ENCODE peak calls at places on chromosome 18, in six cellular contexts. One of them, this sample, is unnamed. For H3K27me3 and H3K4me1, the result is how much of the 10 kb centered on the place peaks cover.

GRCh38 chr18:62865498-62865897 is 150.2 kb downstream of the PHLPP1 start:
- DNase-seq in stomach: no peak
- DNase-seq in tibial artery: no peak
- DNase-seq in suprapubic skin: no peak
- DNase-seq in heart left ventricle: no peak
- DNase-seq in body of pancreas: no peak
- DNase-seq in this sample: no peak

GRCh38 chr18:39611381-39612090 is 2045.9 kb upstream of the CELF4 start:
- DNase-seq in stomach: no peak
- DNase-seq in tibial artery: no peak
- DNase-seq in suprapubic skin: no peak
- DNase-seq in heart left ventricle: no peak
- DNase-seq in body of pancreas: no peak
- DNase-seq in this sample: no peak

GRCh38 chr18:7230646-7231349 is at the start of gene LRRC30:
- DNase-seq in stomach: no peak
- DNase-seq in tibial artery: no peak
- DNase-seq in suprapubic skin: no peak
- DNase-seq in heart left ventricle: no peak
- DNase-seq in body of pancreas: no peak
- DNase-seq in this sample: no peak

GRCh38 chr18:29163596-29163995 is 986.7 kb upstream of the CDH2 start:
- DNase-seq in stomach: no peak
- DNase-seq in tibial artery: no peak
- DNase-seq in suprapubic skin: no peak
- DNase-seq in heart left ventricle: no peak
- DNase-seq in body of pancreas: no peak
- DNase-seq in this sample: no peak

GRCh38 chr18:22847392-22847791 is 85.7 kb upstream of the RBBP8 start:
- DNase-seq in stomach: no peak
- DNase-seq in tibial artery: no peak
- DNase-seq in suprapubic skin: no peak
- DNase-seq in heart left ventricle: no peak
- DNase-seq in body of pancreas: no peak
- DNase-seq in this sample: no peak

GRCh38 chr18:37935086-37935485 is 369.5 kb upstream of the CELF4 start:
- DNase-seq in stomach: no peak
- DNase-seq in tibial artery: no peak
- DNase-seq in suprapubic skin: no peak
- DNase-seq in heart left ventricle: no peak
- DNase-seq in body of pancreas: no peak
- DNase-seq in this sample: no peak

GRCh38 chr18:29083545-29083944 is 906.6 kb upstream of the CDH2 start:
- DNase-seq in stomach: no peak
- DNase-seq in tibial artery: peak
- DNase-seq in suprapubic skin: no peak
- DNase-seq in heart left ventricle: no peak
- DNase-seq in body of pancreas: no peak
- DNase-seq in this sample: no peak

GRCh38 chr18:26386002-26386401 is 159.8 kb downstream of the TAF4B start:
- DNase-seq in stomach: no peak
- DNase-seq in tibial artery: no peak
- DNase-seq in suprapubic skin: no peak
- DNase-seq in heart left ventricle: no peak
- DNase-seq in body of pancreas: peak
- DNase-seq in this sample: no peak

GRCh38 chr18:22800551-22800951 is 132.6 kb upstream of the RBBP8 start:
- DNase-seq in stomach: no peak
- DNase-seq in tibial artery: peak
- DNase-seq in suprapubic skin: peak
- DNase-seq in heart left ventricle: no peak
- DNase-seq in body of pancreas: no peak
- DNase-seq in this sample: no peak

GRCh38 chr18:63472380-63472779 is 4.4 kb upstream of the SERPINB5 start:
- DNase-seq in stomach: no peak
- DNase-seq in tibial artery: no peak
- DNase-seq in suprapubic skin: no peak
- DNase-seq in heart left ventricle: no peak
- DNase-seq in body of pancreas: no peak
- DNase-seq in this sample: no peak

GRCh38 chr18:39801010-39801409 is 2154.0 kb upstream of the PIK3C3 start:
- DNase-seq in stomach: no peak
- DNase-seq in tibial artery: no peak
- DNase-seq in suprapubic skin: no peak
- DNase-seq in heart left ventricle: no peak
- DNase-seq in body of pancreas: no peak
- DNase-seq in this sample: no peak

GRCh38 chr18:76977108-76977621 is 154.8 kb downstream of the ZNF236 start:
- DNase-seq in stomach: peak
- DNase-seq in tibial artery: no peak
- DNase-seq in suprapubic skin: no peak
- DNase-seq in heart left ventricle: peak
- DNase-seq in body of pancreas: peak
- DNase-seq in this sample: no peak

GRCh38 chr18:41073372-41073954 is 881.6 kb upstream of the PIK3C3 start:
- DNase-seq in stomach: no peak
- DNase-seq in tibial artery: no peak
- DNase-seq in suprapubic skin: no peak
- DNase-seq in heart left ventricle: no peak
- DNase-seq in body of pancreas: no peak
- DNase-seq in this sample: no peak

GRCh38 chr18:60331890-60332289 is 40.7 kb downstream of the MC4R start:
- DNase-seq in stomach: no peak
- DNase-seq in tibial artery: no peak
- DNase-seq in suprapubic skin: no peak
- DNase-seq in heart left ventricle: no peak
- DNase-seq in body of pancreas: no peak
- DNase-seq in this sample: no peak

GRCh38 chr18:21557607-21558253 is 42.8 kb downstream of the ESCO1 start:
- DNase-seq in stomach: no peak
- DNase-seq in tibial artery: no peak
- DNase-seq in suprapubic skin: no peak
- DNase-seq in heart left ventricle: no peak
- DNase-seq in body of pancreas: peak
- DNase-seq in this sample: no peak

GRCh38 chr18:57576316-57576715 is 10.2 kb downstream of the FECH start:
- DNase-seq in stomach: no peak
- DNase-seq in tibial artery: no peak
- DNase-seq in suprapubic skin: no peak
- DNase-seq in heart left ventricle: no peak
- DNase-seq in body of pancreas: no peak
- DNase-seq in this sample: no peak

GRCh38 chr18:73741946-73742345 is 405.7 kb downstream of the FBXO15 start:
- DNase-seq in stomach: no peak
- DNase-seq in tibial artery: no peak
- DNase-seq in suprapubic skin: no peak
- DNase-seq in heart left ventricle: no peak
- DNase-seq in body of pancreas: no peak
- DNase-seq in this sample: no peak

GRCh38 chr18:63186934-63187574 is 132.5 kb downstream of the BCL2 start:
- DNase-seq in stomach: no peak
- DNase-seq in tibial artery: no peak
- DNase-seq in suprapubic skin: no peak
- DNase-seq in heart left ventricle: no peak
- DNase-seq in body of pancreas: no peak
- DNase-seq in this sample: no peak

GRCh38 chr18:31675404-31675803 is 9.0 kb downstream of the B4GALT6 start:
- DNase-seq in stomach: no peak
- DNase-seq in tibial artery: no peak
- DNase-seq in suprapubic skin: no peak
- DNase-seq in heart left ventricle: no peak
- DNase-seq in body of pancreas: no peak
- DNase-seq in this sample: no peak

GRCh38 chr18:9696112-9696511 is 12.0 kb upstream of the RAB31 start:
- DNase-seq in stomach: no peak
- DNase-seq in tibial artery: no peak
- DNase-seq in suprapubic skin: no peak
- DNase-seq in heart left ventricle: no peak
- DNase-seq in body of pancreas: no peak
- DNase-seq in this sample: no peak

GRCh38 chr18:80154293-80154692 is 45.2 kb downstream of the ADNP2 start:
- DNase-seq in stomach: no peak
- DNase-seq in tibial artery: no peak
- DNase-seq in suprapubic skin: no peak
- DNase-seq in heart left ventricle: no peak
- DNase-seq in body of pancreas: no peak
- DNase-seq in this sample: no peak

GRCh38 chr18:76447268-76447890 is 47.7 kb downstream of the ZNF516 start:
- DNase-seq in stomach: no peak
- DNase-seq in tibial artery: no peak
- DNase-seq in suprapubic skin: peak
- DNase-seq in heart left ventricle: peak
- DNase-seq in body of pancreas: no peak
- DNase-seq in this sample: no peak

GRCh38 chr18:27860011-27860410 is 316.9 kb downstream of the CDH2 start:
- DNase-seq in stomach: no peak
- DNase-seq in tibial artery: no peak
- DNase-seq in suprapubic skin: no peak
- DNase-seq in heart left ventricle: no peak
- DNase-seq in body of pancreas: no peak
- DNase-seq in this sample: no peak

GRCh38 chr18:51107594-51108305 is 77.7 kb downstream of the SMAD4 start:
- DNase-seq in stomach: no peak
- DNase-seq in tibial artery: no peak
- DNase-seq in suprapubic skin: no peak
- DNase-seq in heart left ventricle: no peak
- DNase-seq in body of pancreas: no peak
- DNase-seq in this sample: no peak

GRCh38 chr18:459801-460200 is 40.7 kb downstream of the COLEC12 start:
- DNase-seq in stomach: no peak
- DNase-seq in tibial artery: no peak
- DNase-seq in suprapubic skin: no peak
- DNase-seq in heart left ventricle: no peak
- DNase-seq in body of pancreas: no peak
- DNase-seq in this sample: no peak

GRCh38 chr18:63890950-63891304 is 3.4 kb downstream of the SERPINB2 start:
- DNase-seq in stomach: no peak
- DNase-seq in tibial artery: no peak
- DNase-seq in suprapubic skin: no peak
- DNase-seq in heart left ventricle: no peak
- DNase-seq in body of pancreas: no peak
- DNase-seq in this sample: no peak

GRCh38 chr18:67266591-67267237 is 249.8 kb downstream of the DSEL start:
- DNase-seq in stomach: no peak
- DNase-seq in tibial artery: no peak
- DNase-seq in suprapubic skin: no peak
- DNase-seq in heart left ventricle: no peak
- DNase-seq in body of pancreas: no peak
- DNase-seq in this sample: no peak

GRCh38 chr18:70384181-70384790 is 95.4 kb downstream of the SOCS6 start:
- DNase-seq in stomach: no peak
- DNase-seq in tibial artery: no peak
- DNase-seq in suprapubic skin: no peak
- DNase-seq in heart left ventricle: no peak
- DNase-seq in body of pancreas: no peak
- DNase-seq in this sample: no peak

DNA sequence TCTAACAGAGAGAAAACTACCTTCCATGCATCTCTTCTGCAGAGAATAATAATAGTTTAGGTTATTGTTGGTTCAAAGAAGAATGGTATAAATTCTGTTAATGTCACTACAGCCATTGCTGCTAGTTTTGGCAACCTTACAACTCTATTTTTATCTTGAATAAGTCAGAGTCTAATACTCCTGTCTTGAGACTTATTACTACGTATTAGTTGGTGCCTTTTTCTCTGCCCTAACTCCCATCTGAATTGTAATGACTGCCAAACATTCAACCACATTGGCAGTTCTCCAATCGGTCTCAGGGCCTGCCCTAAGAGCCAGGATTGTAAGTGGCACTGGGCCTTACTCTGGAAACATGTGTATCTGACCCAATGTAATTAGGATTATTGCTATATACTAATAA is 178.3 kb upstream of the PIEZO2 start:
- DNase-seq in stomach: no peak
- DNase-seq in tibial artery: no peak
- DNase-seq in suprapubic skin: no peak
- DNase-seq in heart left ventricle: no peak
- DNase-seq in body of pancreas: no peak
- DNase-seq in this sample: no peak
- H3K27ac ChIP-seq in stomach: no peak
- H3K27ac ChIP-seq in tibial artery: peak
- H3K27ac ChIP-seq in suprapubic skin: no peak
- H3K27ac ChIP-seq in heart left ventricle: peak
- H3K27ac ChIP-seq in body of pancreas: no peak
- H3K27ac ChIP-seq in this sample: no peak

GRCh38 chr18:11982981-11983380 is 1.7 kb downstream of the IMPA2 start:
- DNase-seq in stomach: no peak
- DNase-seq in tibial artery: no peak
- DNase-seq in suprapubic skin: peak
- DNase-seq in heart left ventricle: no peak
- DNase-seq in body of pancreas: no peak
- DNase-seq in this sample: no peak
- H3K27me3 ChIP-seq in stomach: under half
- H3K27me3 ChIP-seq in tibial artery: under half
- H3K27me3 ChIP-seq in suprapubic skin: under half
- H3K27me3 ChIP-seq in heart left ventricle: under half
- H3K27me3 ChIP-seq in body of pancreas: under half
- H3K27me3 ChIP-seq in this sample: under half

DNA sequence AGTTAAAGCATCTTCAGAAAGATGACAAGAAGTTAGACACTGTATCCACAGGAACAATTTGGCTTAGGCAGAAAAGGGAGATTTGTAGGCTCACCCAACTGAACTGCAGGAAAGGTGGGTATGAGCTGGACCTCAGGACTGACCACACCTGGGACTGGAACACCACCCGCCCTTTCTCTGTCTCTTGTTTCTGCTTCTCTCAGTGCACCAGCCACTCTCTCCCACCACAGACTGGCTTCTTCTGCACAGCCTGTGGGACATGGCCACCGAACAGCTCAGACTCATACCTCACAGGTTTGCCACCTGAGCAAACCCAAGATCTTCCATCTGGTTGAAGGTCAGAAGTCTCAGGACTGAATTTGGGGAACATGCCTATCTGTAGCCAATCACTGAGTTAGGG is 14.2 kb upstream of the MALT1 start:
- DNase-seq in stomach: no peak
- DNase-seq in tibial artery: no peak
- DNase-seq in suprapubic skin: no peak
- DNase-seq in heart left ventricle: no peak
- DNase-seq in body of pancreas: no peak
- DNase-seq in this sample: no peak
- H3K4me1 ChIP-seq in stomach: under half
- H3K4me1 ChIP-seq in tibial artery: under half
- H3K4me1 ChIP-seq in suprapubic skin: under half
- H3K4me1 ChIP-seq in heart left ventricle: under half
- H3K4me1 ChIP-seq in body of pancreas: under half
- H3K4me1 ChIP-seq in this sample: under half

GRCh38 chr18:25189391-25190185 is 162.4 kb downstream of the ZNF521 start:
- DNase-seq in stomach: no peak
- DNase-seq in tibial artery: no peak
- DNase-seq in suprapubic skin: no peak
- DNase-seq in heart left ventricle: no peak
- DNase-seq in body of pancreas: no peak
- DNase-seq in this sample: no peak

GRCh38 chr18:25187582-25188291 is 164.2 kb downstream of the ZNF521 start:
- DNase-seq in stomach: no peak
- DNase-seq in tibial artery: no peak
- DNase-seq in suprapubic skin: no peak
- DNase-seq in heart left ventricle: no peak
- DNase-seq in body of pancreas: no peak
- DNase-seq in this sample: no peak

GRCh38 chr18:25190468-25190867 is 161.5 kb downstream of the ZNF521 start:
- DNase-seq in stomach: no peak
- DNase-seq in tibial artery: no peak
- DNase-seq in suprapubic skin: no peak
- DNase-seq in heart left ventricle: no peak
- DNase-seq in body of pancreas: no peak
- DNase-seq in this sample: no peak

GRCh38 chr18:25192065-25192464 is 159.9 kb downstream of the ZNF521 start:
- DNase-seq in stomach: no peak
- DNase-seq in tibial artery: no peak
- DNase-seq in suprapubic skin: no peak
- DNase-seq in heart left ventricle: no peak
- DNase-seq in body of pancreas: no peak
- DNase-seq in this sample: no peak
- H3K27ac ChIP-seq in stomach: no peak
- H3K27ac ChIP-seq in tibial artery: no peak
- H3K27ac ChIP-seq in suprapubic skin: no peak
- H3K27ac ChIP-seq in heart left ventricle: no peak
- H3K27ac ChIP-seq in body of pancreas: no peak
- H3K27ac ChIP-seq in this sample: no peak

This sample was measured in lung.